ENCODE peak calls at places on chromosomes 11 and 22, in six cellular contexts. Y, H, N, I, W and F are unnamed samples.

GRCh38 chr11:13110929-13111812 is 102.1 kb downstream of the RASSF10 start:
- DNase-seq in H (no peak), Y (peak), N (no peak), W (no peak), I (no peak), F (no peak)

GRCh38 chr11:25891960-25892359 is 440.0 kb upstream of the ANO3 start:
- DNase-seq in W (no peak), I (no peak), H (no peak), Y (no peak), N (no peak), F (no peak)

GRCh38 chr22:23169032-23169384 is 11.3 kb upstream of the BCR start:
- DNase-seq in Y (no peak), N (no peak), W (no peak), I (no peak), H (no peak), F (no peak)

GRCh38 chr11:2703487-2704141 is 3.8 kb upstream of the KCNQ1OT1 start:
- DNase-seq in H (peak), W (no peak), Y (no peak), I (peak), N (no peak), F (no peak)

GRCh38 chr22:20562607-20563463 is 55.4 kb downstream of the MED15 start:
- DNase-seq in W (no peak), N (no peak), Y (no peak), H (no peak), I (peak), F (no peak)

GRCh38 chr22:37088108-37088605 is 21.4 kb downstream of the TMPRSS6 start:
- DNase-seq in I (no peak), W (no peak), N (no peak), H (no peak), Y (no peak), F (no peak)

GRCh38 chr11:33055361-33055760 is 16.0 kb downstream of the TCP11L1 start:
- DNase-seq in H (no peak), I (no peak), W (no peak), Y (no peak), N (no peak), F (no peak)

GRCh38 chr11:42410251-42410956 is 901.4 kb upstream of the API5 start:
- DNase-seq in I (no peak), H (no peak), W (no peak), N (no peak), Y (no peak), F (no peak)

GRCh38 chr22:22714600-22715361 is 70.4 kb downstream of the GGTLC2 start:
- DNase-seq in I (no peak), N (no peak), W (no peak), Y (no peak), H (no peak), F (no peak)

GRCh38 chr22:39556970-39557811 is 13.4 kb upstream of the CACNA1I start:
- DNase-seq in Y (no peak), H (no peak), I (no peak), N (no peak), W (no peak), F (peak)

GRCh38 chr22:21099578-21099977 is 53.8 kb downstream of the LRRC74B start:
- DNase-seq in Y (no peak), W (no peak), H (no peak), N (no peak), I (no peak), F (no peak)

GRCh38 chr11:82767123-82767522 is 33.5 kb upstream of the FAM181B start:
- DNase-seq in Y (no peak), H (no peak), I (no peak), W (no peak), N (no peak), F (no peak)

GRCh38 chr11:72191961-72192381 is at the start of gene FOLR1:
- DNase-seq in H (no peak), N (no peak), I (no peak), Y (no peak), W (no peak), F (no peak)

GRCh38 chr11:111946499-111946898 is 9.4 kb downstream of the DIXDC1 start:
- DNase-seq in Y (no peak), H (no peak), N (no peak), I (no peak), W (no peak), F (no peak)

GRCh38 chr22:37126882-37127281 is 17.4 kb upstream of the TMPRSS6 start:
- DNase-seq in I (no peak), Y (no peak), H (peak), N (no peak), W (no peak), F (no peak)

GRCh38 chr11:2904153-2905052 is 18.8 kb upstream of the CDKN1C start:
- DNase-seq in W (no peak), I (no peak), H (no peak), Y (no peak), N (no peak), F (no peak)

GRCh38 chr22:38796262-38796957 is 2.5 kb upstream of the DNAL4 start:
- DNase-seq in H (no peak), Y (no peak), N (no peak), W (no peak), I (no peak), F (no peak)

DNA sequence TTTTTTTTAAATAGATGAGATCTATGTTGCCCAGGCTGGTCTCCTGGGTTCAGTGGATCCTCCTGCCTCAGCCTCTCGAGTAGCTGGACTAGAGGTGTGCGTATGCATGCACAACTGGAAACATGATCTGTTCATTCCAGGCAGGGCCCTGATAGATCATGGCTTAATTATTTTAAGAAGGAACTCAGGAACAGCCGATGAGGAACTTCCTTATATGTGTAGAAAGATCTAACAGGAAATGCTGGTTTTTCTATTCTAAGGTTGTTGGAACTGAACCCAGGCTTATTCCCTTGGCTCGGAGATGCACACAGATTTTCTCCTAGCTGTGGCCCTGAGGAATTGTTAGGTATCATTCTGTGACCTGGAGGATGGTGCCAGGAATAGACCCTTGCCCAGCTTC is 32.4 kb downstream of the SPECC1L start:
- DNase-seq in H (no peak), Y (no peak), N (no peak), W (no peak), I (no peak), F (no peak)
- H3K27ac ChIP-seq in H (peak), Y (peak), N (no peak), W (peak), I (no peak), F (no peak)

DNA sequence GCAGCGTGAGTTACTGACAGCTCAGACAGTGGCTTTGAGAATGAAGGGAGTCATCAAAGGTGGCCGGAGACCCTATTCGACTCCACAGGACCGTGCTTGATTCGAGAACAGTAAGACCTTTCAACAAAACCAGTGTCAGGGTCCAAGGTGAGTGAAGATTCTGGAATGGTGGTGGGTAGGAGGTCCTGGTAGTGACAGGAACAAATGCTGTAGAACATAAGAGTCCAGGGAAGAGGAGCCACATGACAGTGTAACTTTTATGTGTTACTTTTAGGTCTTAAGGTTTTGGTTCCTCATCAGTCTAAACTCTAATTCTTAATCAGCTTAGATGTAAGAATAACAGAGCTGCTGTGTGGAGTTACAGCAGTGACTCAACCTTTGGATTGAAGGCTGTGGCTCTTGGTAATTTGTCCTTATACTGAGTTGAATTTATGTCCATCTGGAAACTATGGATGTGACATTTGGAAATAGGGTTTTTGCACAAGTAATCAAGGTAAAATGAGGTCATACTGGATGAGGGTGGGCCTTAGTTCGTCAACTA is 1.8 kb downstream of the TBC1D22A start:
- DNase-seq in Y (no peak), I (no peak), W (no peak), H (no peak), N (no peak), F (no peak)
- H3K27ac ChIP-seq in Y (peak), I (no peak), W (no peak), H (peak), N (peak), F (peak)

GRCh38 chr22:27213766-27214581 is 556.6 kb downstream of the MIAT start:
- DNase-seq in Y (no peak), H (no peak), I (peak), N (no peak), W (no peak), F (no peak)
- H3K27ac ChIP-seq in Y (peak), H (peak), I (no peak), N (no peak), W (no peak), F (no peak)

DNA sequence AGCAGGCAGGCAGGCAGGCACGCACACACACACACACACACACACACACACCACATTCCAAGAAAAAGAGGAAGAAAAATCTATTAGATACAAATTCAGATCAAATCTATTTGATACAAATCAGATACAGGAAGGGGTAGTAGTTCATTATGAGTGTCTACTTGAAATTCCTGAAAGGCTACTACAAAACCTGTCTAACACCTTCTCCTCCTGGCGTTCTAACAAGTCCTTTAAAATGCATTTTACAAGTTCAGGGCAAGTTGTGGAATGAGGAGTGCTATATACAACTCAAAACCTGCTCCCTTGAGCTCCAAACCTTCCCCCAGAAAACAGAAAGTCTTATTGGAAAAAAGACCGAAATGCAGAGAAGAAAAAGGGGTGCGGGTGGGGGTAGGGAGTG is 476 bp downstream of the ARHGAP32 start:
- DNase-seq in Y (peak), N (no peak), I (no peak), W (no peak), H (no peak), F (no peak)
- H3K27ac ChIP-seq in Y (no peak), N (no peak), I (no peak), W (no peak), H (no peak), F (no peak)

DNA sequence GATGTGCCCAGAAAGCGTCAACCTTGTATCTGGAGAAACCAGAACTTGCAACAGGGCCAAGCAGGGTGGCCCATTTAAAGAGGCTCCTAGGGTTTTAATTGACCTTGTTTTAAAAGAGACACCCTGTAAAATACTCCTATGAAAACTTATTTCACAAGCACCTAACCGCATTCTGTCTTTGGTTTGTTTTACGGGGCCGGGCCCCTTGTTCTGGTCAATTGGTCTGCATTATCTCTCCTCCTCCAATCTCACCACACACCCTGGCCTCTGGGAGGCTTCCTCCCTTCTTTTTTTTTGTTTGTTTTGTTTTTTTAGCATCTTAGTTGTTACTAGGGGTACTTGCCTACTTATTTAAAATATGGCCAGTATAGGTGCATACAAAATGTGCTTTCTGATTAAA is 4.7 kb downstream of the EHF start:
- DNase-seq in H (no peak), Y (no peak), N (no peak), W (no peak), I (no peak), F (no peak)
- H3K27ac ChIP-seq in H (peak), Y (no peak), N (no peak), W (no peak), I (no peak), F (no peak)